ENCODE peak calls at places on chromosomes 3 and 15, in nine cellular contexts. E is activated effector memory CD4-positive, alpha-beta T cell treated with anti-CD3 and anti-CD28 coated beads, Interleukin-2, amount 50 U/mL, for 16 hours; G is ACHN; S is hypothalamus; Z is stimulated activated CD8-positive, alpha-beta memory T cell treated with anti-CD3 and anti-CD28 coated beads, Interleukin-4, amount 100 ng/mL, for 24 hours; B is NCI-H1694; T is GM13976; M is activated CD4-positive, CD25-positive, alpha-beta regulatory T cell; A is EL. N is an unnamed sample.
A peak's percentile ranks its signal among the peaks of the same experiment; 100 is the strongest.

GRCh38 chr3:129016366-129016724 is 15.2 kb downstream of the EFCC1 start:
- DNase-seq in M (peak; percentile 24), T (no peak), Z (no peak), G (no peak), S (no peak), E (peak; percentile 82), A (peak; percentile 21), B (peak; percentile 35), N (peak; percentile 59)

GRCh38 chr15:89096664-89097063 is 8.4 kb downstream of the ABHD2 start:
- DNase-seq in T (no peak), G (no peak), E (no peak), S (no peak), M (no peak), B (no peak), A (no peak), Z (no peak), N (no peak)

GRCh38 chr3:45640724-45641361 is 46.3 kb downstream of the LIMD1 start:
- DNase-seq in M (no peak), Z (no peak), G (no peak), A (peak; percentile 36), B (no peak), T (no peak), S (no peak), E (no peak), N (no peak)

GRCh38 chr3:139226731-139227130 is 117.1 kb upstream of the MRPS22 start:
- DNase-seq in T (no peak), G (no peak), M (no peak), S (no peak), B (no peak), E (no peak), A (peak; percentile 8), Z (no peak), N (no peak)

GRCh38 chr3:88775026-88775690 is 332.3 kb upstream of the EPHA3 start:
- DNase-seq in M (no peak), T (no peak), Z (no peak), S (no peak), E (no peak), B (no peak), G (no peak), A (no peak), N (no peak)

GRCh38 chr15:74327756-74328155 is 39.7 kb downstream of the CYP11A1 start:
- DNase-seq in E (no peak), G (no peak), M (no peak), S (no peak), T (no peak), B (no peak), Z (no peak), A (no peak), N (no peak)

GRCh38 chr15:69979269-69979668 is 118.4 kb downstream of the TLE3 start:
- DNase-seq in T (peak; percentile 77), Z (no peak), A (peak; percentile 40), E (no peak), M (no peak), B (no peak), G (peak; percentile 18), S (no peak), N (peak; percentile 75)

GRCh38 chr3:171950373-171950772 is 89.0 kb upstream of the FNDC3B start:
- DNase-seq in B (no peak), G (peak; percentile 12), E (no peak), Z (no peak), M (no peak), T (no peak), S (no peak), A (peak; percentile 46), N (no peak)

GRCh38 chr3:48568476-48568875 is 4.9 kb upstream of the UCN2 start:
- DNase-seq in T (no peak), G (no peak), S (no peak), Z (no peak), B (no peak), M (no peak), A (no peak), E (no peak), N (no peak)

GRCh38 chr3:59758672-59759071 is 708.8 kb upstream of the CFAP20DC start:
- DNase-seq in S (no peak), Z (no peak), M (no peak), E (no peak), T (no peak), B (no peak), A (no peak), G (no peak), N (no peak)

GRCh38 chr3:97232635-97233034 is 418.2 kb downstream of the EPHA6 start:
- DNase-seq in A (no peak), T (no peak), Z (no peak), M (no peak), E (no peak), S (no peak), G (no peak), B (no peak), N (no peak)

GRCh38 chr3:195895900-195896360 is 12.4 kb downstream of the TNK2 start:
- DNase-seq in S (peak; percentile 59), T (peak; percentile 81), E (peak; percentile 89), A (peak; percentile 66), G (peak; percentile 36), M (peak; percentile 60), B (no peak), Z (peak; percentile 47), N (peak; percentile 83)

GRCh38 chr15:45132844-45133560 is 3.2 kb downstream of the DUOX1 start:
- DNase-seq in G (no peak), A (no peak), Z (no peak), S (no peak), B (no peak), E (no peak), T (no peak), M (no peak), N (no peak)

GRCh38 chr15:38690221-38690620 is 125.6 kb upstream of the RASGRP1 start:
- DNase-seq in A (no peak), B (no peak), S (no peak), Z (no peak), G (no peak), M (no peak), T (no peak), E (no peak), N (no peak)

GRCh38 chr15:34158355-34158754 is 51.5 kb downstream of the KATNBL1 start:
- DNase-seq in T (no peak), E (no peak), S (no peak), B (no peak), A (no peak), M (no peak), Z (no peak), G (no peak), N (no peak)

GRCh38 chr3:173287361-173287760 is 110.2 kb upstream of the NLGN1 start:
- DNase-seq in Z (no peak), E (no peak), M (no peak), T (no peak), S (no peak), A (no peak), B (no peak), G (no peak), N (no peak)

GRCh38 chr3:38578551-38578950 is 70.9 kb downstream of the SCN5A start:
- DNase-seq in B (no peak), S (no peak), M (no peak), A (no peak), T (no peak), G (no peak), E (peak; percentile 30), Z (no peak), N (no peak)

GRCh38 chr15:76718863-76719262 is 186.3 kb downstream of the SCAPER start:
- DNase-seq in E (no peak), S (no peak), B (no peak), G (no peak), A (no peak), M (no peak), Z (no peak), T (no peak), N (no peak)

GRCh38 chr15:68537506-68537905 is 41.3 kb upstream of the CORO2B start:
- DNase-seq in B (no peak), G (no peak), E (no peak), S (no peak), M (no peak), A (no peak), T (no peak), Z (no peak), N (no peak)

GRCh38 chr3:115252679-115253078 is 105.6 kb upstream of the ZBTB20 start:
- DNase-seq in S (no peak), E (no peak), B (no peak), M (no peak), T (no peak), Z (no peak), A (no peak), G (no peak), N (no peak)

GRCh38 chr3:5122030-5122740 is at the start of gene ARL8B:
- DNase-seq in Z (peak; percentile 90), B (peak; percentile 5), E (peak; percentile 98), T (peak; percentile 96), G (peak; percentile 81), S (peak; percentile 88), M (peak; percentile 88), A (peak; percentile 84), N (peak; percentile 88)

N was measured in MM.1S.